ENCODE peak calls at places on chromosomes 4 and X, in seven cellular contexts. One of them, this sample, is unnamed.

GRCh38 chrX:130741584-130741983 is 161.4 kb downstream of the ENOX2 start:
- DNase-seq in PC-9: no peak
- DNase-seq in K562: no peak
- DNase-seq in keratinocyte: no peak
- DNase-seq in GM23338: no peak
- DNase-seq in H1: no peak
- DNase-seq in neural progenitor cell: no peak
- DNase-seq in this sample: no peak

GRCh38 chr4:4792516-4792915 is 66.9 kb upstream of the MSX1 start:
- DNase-seq in H1: no peak
- DNase-seq in keratinocyte: no peak
- DNase-seq in PC-9: no peak
- DNase-seq in GM23338: no peak
- DNase-seq in K562: no peak
- DNase-seq in neural progenitor cell: no peak
- DNase-seq in this sample: no peak

GRCh38 chr4:43782391-43782790 is 666.2 kb downstream of the KCTD8 start:
- DNase-seq in GM23338: no peak
- DNase-seq in keratinocyte: no peak
- DNase-seq in H1: no peak
- DNase-seq in PC-9: no peak
- DNase-seq in K562: no peak
- DNase-seq in neural progenitor cell: no peak
- DNase-seq in this sample: peak; percentile 2

GRCh38 chr4:66357316-66357715 is 687.0 kb upstream of the EPHA5 start:
- DNase-seq in GM23338: no peak
- DNase-seq in neural progenitor cell: no peak
- DNase-seq in H1: no peak
- DNase-seq in K562: no peak
- DNase-seq in keratinocyte: no peak
- DNase-seq in PC-9: no peak
- DNase-seq in this sample: no peak

GRCh38 chrX:8027876-8028275 is 100.7 kb upstream of the PNPLA4 start:
- DNase-seq in K562: no peak
- DNase-seq in GM23338: peak; percentile 27
- DNase-seq in H1: no peak
- DNase-seq in PC-9: no peak
- DNase-seq in neural progenitor cell: no peak
- DNase-seq in keratinocyte: no peak
- DNase-seq in this sample: no peak

GRCh38 chr4:6582889-6583504 is 8.0 kb downstream of the MAN2B2 start:
- DNase-seq in GM23338: peak; percentile 48
- DNase-seq in keratinocyte: no peak
- DNase-seq in K562: peak; percentile 89
- DNase-seq in PC-9: peak; percentile 68
- DNase-seq in neural progenitor cell: no peak
- DNase-seq in H1: no peak
- DNase-seq in this sample: peak; percentile 43

GRCh38 chrX:125436855-125437254 is 117.2 kb downstream of the TEX13C start:
- DNase-seq in PC-9: no peak
- DNase-seq in H1: no peak
- DNase-seq in GM23338: peak; percentile 50
- DNase-seq in K562: peak; percentile 8
- DNase-seq in neural progenitor cell: peak; percentile 47
- DNase-seq in keratinocyte: no peak
- DNase-seq in this sample: no peak

GRCh38 chr4:47061435-47061834 is 30.1 kb downstream of the GABRB1 start:
- DNase-seq in PC-9: no peak
- DNase-seq in keratinocyte: no peak
- DNase-seq in GM23338: no peak
- DNase-seq in K562: no peak
- DNase-seq in H1: no peak
- DNase-seq in neural progenitor cell: no peak
- DNase-seq in this sample: peak; percentile 74

GRCh38 chr4:73675623-73676022 is 55.4 kb upstream of the RASSF6 start:
- DNase-seq in H1: no peak
- DNase-seq in K562: peak; percentile 24
- DNase-seq in keratinocyte: no peak
- DNase-seq in GM23338: no peak
- DNase-seq in neural progenitor cell: no peak
- DNase-seq in PC-9: no peak
- DNase-seq in this sample: no peak

GRCh38 chrX:148540114-148540513 is 39.7 kb downstream of the AFF2 start:
- DNase-seq in GM23338: no peak
- DNase-seq in H1: no peak
- DNase-seq in keratinocyte: no peak
- DNase-seq in K562: peak; percentile 30
- DNase-seq in neural progenitor cell: no peak
- DNase-seq in PC-9: no peak
- DNase-seq in this sample: no peak

GRCh38 chr4:88797725-88798124 is 100.1 kb upstream of the NAP1L5 start:
- DNase-seq in PC-9: no peak
- DNase-seq in neural progenitor cell: no peak
- DNase-seq in H1: no peak
- DNase-seq in K562: no peak
- DNase-seq in keratinocyte: no peak
- DNase-seq in GM23338: no peak
- DNase-seq in this sample: no peak

GRCh38 chr4:152937535-152938236 is 1.6 kb downstream of the FHDC1 start:
- DNase-seq in GM23338: peak; percentile 43
- DNase-seq in H1: peak; percentile 63
- DNase-seq in neural progenitor cell: peak; percentile 61
- DNase-seq in keratinocyte: no peak
- DNase-seq in PC-9: no peak
- DNase-seq in K562: peak; percentile 78
- DNase-seq in this sample: peak; percentile 48

GRCh38 chr4:152938237-152938969 is 2.3 kb downstream of the FHDC1 start:
- DNase-seq in GM23338: no peak
- DNase-seq in neural progenitor cell: no peak
- DNase-seq in K562: no peak
- DNase-seq in PC-9: no peak
- DNase-seq in keratinocyte: no peak
- DNase-seq in H1: no peak
- DNase-seq in this sample: no peak

GRCh38 chr4:152935661-152936445 is at the start of gene FHDC1:
- DNase-seq in H1: peak; percentile 89
- DNase-seq in neural progenitor cell: peak; percentile 91
- DNase-seq in GM23338: peak; percentile 93
- DNase-seq in K562: peak; percentile 82
- DNase-seq in PC-9: peak; percentile 56
- DNase-seq in keratinocyte: peak; percentile 9
- DNase-seq in this sample: no peak

GRCh38 chr4:152936446-152937279 is 540 bp downstream of the FHDC1 start:
- DNase-seq in neural progenitor cell: peak; percentile 71
- DNase-seq in keratinocyte: no peak
- DNase-seq in H1: peak; percentile 78
- DNase-seq in K562: peak; percentile 51
- DNase-seq in GM23338: peak; percentile 91
- DNase-seq in PC-9: no peak
- DNase-seq in this sample: no peak

GRCh38 chr4:152937280-152937534 is 1.1 kb downstream of the FHDC1 start:
- DNase-seq in keratinocyte: no peak
- DNase-seq in PC-9: no peak
- DNase-seq in K562: no peak
- DNase-seq in H1: no peak
- DNase-seq in neural progenitor cell: no peak
- DNase-seq in GM23338: no peak
- DNase-seq in this sample: no peak
- TF ChIP-seq EZH2 in keratinocyte: no peak
- TF ChIP-seq EZH2 in PC-9: no peak
- TF ChIP-seq EZH2 in K562: no peak
- TF ChIP-seq EZH2 in H1: no peak
- TF ChIP-seq EZH2 in neural progenitor cell: no peak
- TF ChIP-seq EZH2 in GM23338: no peak
- TF ChIP-seq EZH2 in this sample: no peak

DNA sequence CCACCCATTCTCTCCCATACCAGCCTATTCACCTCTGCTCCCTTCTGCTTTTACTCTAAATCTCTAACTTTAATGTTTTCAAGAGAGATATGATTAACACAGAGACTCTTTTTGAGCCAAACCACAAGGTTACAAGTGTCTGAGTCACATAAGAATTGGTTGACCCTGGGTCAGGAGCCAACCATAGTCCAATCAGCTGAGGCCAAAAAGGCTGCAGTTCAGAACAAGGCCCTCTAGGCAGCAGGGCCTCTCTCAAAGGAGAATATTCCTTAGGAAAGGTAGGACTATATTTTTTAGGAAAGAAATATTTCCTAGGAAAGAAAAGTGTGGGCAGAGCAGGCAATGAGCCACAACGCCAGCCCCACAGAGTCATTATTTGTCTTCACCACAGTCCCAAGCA is 2.3 kb downstream of the ATP8A1 start:
- DNase-seq in keratinocyte: no peak
- DNase-seq in K562: peak; percentile 8
- DNase-seq in GM23338: no peak
- DNase-seq in neural progenitor cell: no peak
- DNase-seq in PC-9: no peak
- DNase-seq in H1: no peak
- DNase-seq in this sample: peak; percentile 82
- H3K4me3 ChIP-seq in keratinocyte: no peak overlapping the region
- H3K4me3 ChIP-seq in K562: no peak overlapping the region
- H3K4me3 ChIP-seq in GM23338: no peak overlapping the region
- H3K4me3 ChIP-seq in neural progenitor cell: no peak overlapping the region
- H3K4me3 ChIP-seq in PC-9: no peak overlapping the region
- H3K4me3 ChIP-seq in H1: no peak overlapping the region
- H3K4me3 ChIP-seq in this sample: no peak overlapping the region

GRCh38 chr4:183797445-183798248 is 107.5 kb upstream of the STOX2 start:
- DNase-seq in GM23338: peak; percentile 63
- DNase-seq in neural progenitor cell: peak; percentile 73
- DNase-seq in H1: peak; percentile 74
- DNase-seq in K562: no peak
- DNase-seq in keratinocyte: no peak
- DNase-seq in PC-9: no peak
- DNase-seq in this sample: peak; percentile 15

GRCh38 chr4:183797041-183797444 is 108.1 kb upstream of the STOX2 start:
- DNase-seq in keratinocyte: no peak
- DNase-seq in K562: no peak
- DNase-seq in H1: no peak
- DNase-seq in GM23338: peak; percentile 33
- DNase-seq in PC-9: no peak
- DNase-seq in neural progenitor cell: peak; percentile 35
- DNase-seq in this sample: no peak

GRCh38 chr4:183801460-183802168 is 103.5 kb upstream of the STOX2 start:
- DNase-seq in neural progenitor cell: no peak
- DNase-seq in keratinocyte: no peak
- DNase-seq in H1: no peak
- DNase-seq in PC-9: no peak
- DNase-seq in GM23338: peak; percentile 26
- DNase-seq in K562: no peak
- DNase-seq in this sample: no peak

GRCh38 chr4:183798921-183799307 is 106.2 kb upstream of the STOX2 start:
- DNase-seq in neural progenitor cell: peak; percentile 67
- DNase-seq in GM23338: peak; percentile 67
- DNase-seq in H1: no peak
- DNase-seq in keratinocyte: no peak
- DNase-seq in K562: no peak
- DNase-seq in PC-9: no peak
- DNase-seq in this sample: no peak

GRCh38 chr4:183798249-183798920 is 106.7 kb upstream of the STOX2 start:
- DNase-seq in keratinocyte: no peak
- DNase-seq in H1: peak; percentile 58
- DNase-seq in neural progenitor cell: peak; percentile 42
- DNase-seq in GM23338: peak; percentile 45
- DNase-seq in K562: no peak
- DNase-seq in PC-9: no peak
- DNase-seq in this sample: no peak
- TF ChIP-seq EZH2 in keratinocyte: peak; percentile 50
- TF ChIP-seq EZH2 in H1: no peak
- TF ChIP-seq EZH2 in neural progenitor cell: peak; percentile 36
- TF ChIP-seq EZH2 in GM23338: peak; percentile 74
- TF ChIP-seq EZH2 in K562: no peak
- TF ChIP-seq EZH2 in PC-9: no peak
- TF ChIP-seq EZH2 in this sample: peak; percentile 45

DNA sequence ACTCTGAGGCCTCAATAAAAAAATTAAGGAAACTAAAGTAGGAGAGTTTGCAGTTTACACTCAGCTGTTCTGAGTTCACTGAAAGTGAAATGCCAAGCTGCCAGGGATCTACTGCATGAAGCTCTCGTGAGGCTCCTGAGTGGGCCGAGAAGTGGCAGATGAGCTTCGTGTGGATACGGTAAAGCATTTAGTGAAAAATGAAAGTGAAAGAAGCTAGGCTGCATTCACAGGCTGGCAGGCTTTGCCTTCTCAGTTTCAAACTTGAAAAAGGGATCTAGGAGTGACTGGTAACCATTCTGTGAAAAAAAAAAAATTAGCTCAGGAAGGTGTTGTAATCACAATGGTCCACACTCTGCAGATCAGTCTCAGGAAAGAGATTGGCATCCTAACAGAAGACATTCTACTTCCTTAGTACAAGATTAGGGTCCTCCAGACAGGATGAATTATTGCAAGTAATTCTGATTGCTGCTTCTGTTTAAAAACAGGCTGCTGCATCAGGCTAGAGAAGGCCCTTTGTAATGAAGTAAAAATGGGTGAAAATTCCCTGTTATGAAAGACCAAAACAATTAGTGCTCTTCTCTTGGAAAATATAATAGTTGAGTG is 679.9 kb downstream of the RPA4 start:
- DNase-seq in keratinocyte: no peak
- DNase-seq in PC-9: no peak
- DNase-seq in neural progenitor cell: no peak
- DNase-seq in K562: no peak
- DNase-seq in H1: no peak
- DNase-seq in GM23338: no peak
- DNase-seq in this sample: peak; percentile 77
- H3K4me3 ChIP-seq in keratinocyte: peak overlapping the region; percentile 29
- H3K4me3 ChIP-seq in PC-9: no peak overlapping the region
- H3K4me3 ChIP-seq in neural progenitor cell: no peak overlapping the region
- H3K4me3 ChIP-seq in K562: no peak overlapping the region
- H3K4me3 ChIP-seq in H1: no peak overlapping the region
- H3K4me3 ChIP-seq in GM23338: no peak overlapping the region
- H3K4me3 ChIP-seq in this sample: peak overlapping the region; percentile 39

GRCh38 chr4:41745292-41746024 is 3.1 kb downstream of the PHOX2B start:
- DNase-seq in H1: peak; percentile 83
- DNase-seq in K562: no peak
- DNase-seq in PC-9: no peak
- DNase-seq in neural progenitor cell: peak; percentile 34
- DNase-seq in GM23338: peak; percentile 66
- DNase-seq in keratinocyte: no peak
- DNase-seq in this sample: no peak

GRCh38 chr4:41746440-41747229 is 1.9 kb downstream of the PHOX2B start:
- DNase-seq in PC-9: no peak
- DNase-seq in GM23338: peak; percentile 59
- DNase-seq in keratinocyte: no peak
- DNase-seq in H1: peak; percentile 63
- DNase-seq in neural progenitor cell: peak; percentile 46
- DNase-seq in K562: no peak
- DNase-seq in this sample: no peak

GRCh38 chr4:41747230-41748055 is 1.1 kb downstream of the PHOX2B start:
- DNase-seq in neural progenitor cell: peak; percentile 48
- DNase-seq in keratinocyte: no peak
- DNase-seq in H1: peak; percentile 57
- DNase-seq in K562: no peak
- DNase-seq in GM23338: peak; percentile 56
- DNase-seq in PC-9: no peak
- DNase-seq in this sample: no peak

GRCh38 chr4:41744572-41745291 is 3.8 kb downstream of the PHOX2B start:
- DNase-seq in keratinocyte: no peak
- DNase-seq in neural progenitor cell: peak; percentile 10
- DNase-seq in PC-9: no peak
- DNase-seq in K562: no peak
- DNase-seq in H1: peak; percentile 57
- DNase-seq in GM23338: peak; percentile 36
- DNase-seq in this sample: no peak

GRCh38 chr4:41746025-41746439 is 2.5 kb downstream of the PHOX2B start:
- DNase-seq in PC-9: no peak
- DNase-seq in keratinocyte: no peak
- DNase-seq in K562: no peak
- DNase-seq in neural progenitor cell: peak; percentile 42
- DNase-seq in H1: peak; percentile 67
- DNase-seq in GM23338: peak; percentile 29
- DNase-seq in this sample: no peak
- TF ChIP-seq EZH2 in PC-9: no peak
- TF ChIP-seq EZH2 in keratinocyte: no peak
- TF ChIP-seq EZH2 in K562: no peak
- TF ChIP-seq EZH2 in neural progenitor cell: peak; percentile 81
- TF ChIP-seq EZH2 in H1: no peak
- TF ChIP-seq EZH2 in GM23338: peak; percentile 95
- TF ChIP-seq EZH2 in this sample: peak; percentile 80